ENCODE peak calls at places on chromosome 7, in four cellular contexts. One of them, this sample, is unnamed.

GRCh38 chr7:2307690-2308107 is 6.5 kb downstream of the SNX8 start:
- DNase-seq in K562: no peak
- DNase-seq in GM12878: peak; percentile 77
- DNase-seq in HepG2: no peak
- DNase-seq in this sample: no peak

GRCh38 chr7:142478479-142479220 is 220.8 kb upstream of the PRSS58 start:
- DNase-seq in K562: peak; percentile 46
- DNase-seq in GM12878: no peak
- DNase-seq in HepG2: peak; percentile 17
- DNase-seq in this sample: peak; percentile 56

GRCh38 chr7:134767567-134768168 is 11.8 kb upstream of the CALD1 start:
- DNase-seq in K562: no peak
- DNase-seq in HepG2: no peak
- DNase-seq in GM12878: peak; percentile 4
- DNase-seq in this sample: no peak

GRCh38 chr7:114087674-114088539 is 169.1 kb upstream of the PPP1R3A start:
- DNase-seq in GM12878: no peak
- DNase-seq in HepG2: no peak
- DNase-seq in K562: no peak
- DNase-seq in this sample: peak; percentile 6

GRCh38 chr7:22141355-22141754 is 195.7 kb upstream of the CDCA7L start:
- DNase-seq in K562: no peak
- DNase-seq in HepG2: no peak
- DNase-seq in GM12878: no peak
- DNase-seq in this sample: no peak

GRCh38 chr7:130421685-130422084 is 19.1 kb downstream of the CEP41 start:
- DNase-seq in GM12878: no peak
- DNase-seq in K562: no peak
- DNase-seq in HepG2: no peak
- DNase-seq in this sample: no peak

GRCh38 chr7:2515424-2516193 is 4.0 kb upstream of the LFNG start:
- DNase-seq in K562: no peak
- DNase-seq in HepG2: no peak
- DNase-seq in GM12878: no peak
- DNase-seq in this sample: no peak

GRCh38 chr7:5143935-5144903 is 45.8 kb upstream of the WIPI2 start:
- DNase-seq in GM12878: peak; percentile 55
- DNase-seq in K562: peak; percentile 39
- DNase-seq in HepG2: no peak
- DNase-seq in this sample: no peak

GRCh38 chr7:38394703-38395102 is 121.3 kb upstream of the TARP start:
- DNase-seq in GM12878: no peak
- DNase-seq in K562: no peak
- DNase-seq in HepG2: no peak
- DNase-seq in this sample: no peak

GRCh38 chr7:151351967-151352366 is 10.4 kb downstream of the NUB1 start:
- DNase-seq in K562: no peak
- DNase-seq in GM12878: no peak
- DNase-seq in HepG2: no peak
- DNase-seq in this sample: no peak

GRCh38 chr7:3194501-3195141 is 106.4 kb upstream of the SDK1 start:
- DNase-seq in K562: no peak
- DNase-seq in HepG2: peak; percentile 97
- DNase-seq in GM12878: no peak
- DNase-seq in this sample: peak; percentile 76

GRCh38 chr7:7136423-7136822 is 45.9 kb upstream of the C1GALT1 start:
- DNase-seq in K562: peak; percentile 18
- DNase-seq in HepG2: no peak
- DNase-seq in GM12878: no peak
- DNase-seq in this sample: peak; percentile 5

GRCh38 chr7:2122651-2123050 is 110.1 kb downstream of the MAD1L1 start:
- DNase-seq in K562: no peak
- DNase-seq in HepG2: no peak
- DNase-seq in GM12878: no peak
- DNase-seq in this sample: no peak

GRCh38 chr7:105399043-105399725 is 10.5 kb upstream of the SRPK2 start:
- DNase-seq in HepG2: peak; percentile 16
- DNase-seq in GM12878: no peak
- DNase-seq in K562: peak; percentile 35
- DNase-seq in this sample: peak; percentile 75

GRCh38 chr7:106732045-106732444 is 71.1 kb upstream of the CCDC71L start:
- DNase-seq in HepG2: no peak
- DNase-seq in GM12878: no peak
- DNase-seq in K562: no peak
- DNase-seq in this sample: no peak

GRCh38 chr7:120276720-120277119 is 3.7 kb downstream of the KCND2 start:
- DNase-seq in HepG2: no peak
- DNase-seq in K562: no peak
- DNase-seq in GM12878: no peak
- DNase-seq in this sample: no peak

GRCh38 chr7:77368974-77369373 is 47.2 kb downstream of the GSAP start:
- DNase-seq in GM12878: no peak
- DNase-seq in K562: no peak
- DNase-seq in HepG2: no peak
- DNase-seq in this sample: peak; percentile 20

GRCh38 chr7:82410461-82410860 is 33.1 kb downstream of the CACNA2D1 start:
- DNase-seq in GM12878: no peak
- DNase-seq in K562: no peak
- DNase-seq in HepG2: no peak
- DNase-seq in this sample: no peak

GRCh38 chr7:10325395-10325794 is 648.3 kb upstream of the PHF14 start:
- DNase-seq in K562: no peak
- DNase-seq in HepG2: no peak
- DNase-seq in GM12878: no peak
- DNase-seq in this sample: no peak

GRCh38 chr7:130129099-130129498 is 58.8 kb downstream of the KLHDC10 start:
- DNase-seq in HepG2: no peak
- DNase-seq in K562: no peak
- DNase-seq in GM12878: no peak
- DNase-seq in this sample: no peak

GRCh38 chr7:44274623-44274975 is 50.8 kb downstream of the CAMK2B start:
- DNase-seq in GM12878: no peak
- DNase-seq in K562: no peak
- DNase-seq in HepG2: no peak
- DNase-seq in this sample: no peak

GRCh38 chr7:40698921-40699260 is 564.1 kb downstream of the SUGCT start:
- DNase-seq in HepG2: no peak
- DNase-seq in K562: no peak
- DNase-seq in GM12878: no peak
- DNase-seq in this sample: no peak

GRCh38 chr7:41416208-41416595 is 286.7 kb downstream of the INHBA start:
- DNase-seq in HepG2: no peak
- DNase-seq in K562: no peak
- DNase-seq in GM12878: no peak
- DNase-seq in this sample: no peak

GRCh38 chr7:157565201-157565626 is 228.4 kb downstream of the DNAJB6 start:
- DNase-seq in HepG2: no peak
- DNase-seq in K562: no peak
- DNase-seq in GM12878: no peak
- DNase-seq in this sample: no peak

GRCh38 chr7:1320616-1321289 is 88.1 kb downstream of the UNCX start:
- DNase-seq in GM12878: no peak
- DNase-seq in K562: no peak
- DNase-seq in HepG2: no peak
- DNase-seq in this sample: no peak

DNA sequence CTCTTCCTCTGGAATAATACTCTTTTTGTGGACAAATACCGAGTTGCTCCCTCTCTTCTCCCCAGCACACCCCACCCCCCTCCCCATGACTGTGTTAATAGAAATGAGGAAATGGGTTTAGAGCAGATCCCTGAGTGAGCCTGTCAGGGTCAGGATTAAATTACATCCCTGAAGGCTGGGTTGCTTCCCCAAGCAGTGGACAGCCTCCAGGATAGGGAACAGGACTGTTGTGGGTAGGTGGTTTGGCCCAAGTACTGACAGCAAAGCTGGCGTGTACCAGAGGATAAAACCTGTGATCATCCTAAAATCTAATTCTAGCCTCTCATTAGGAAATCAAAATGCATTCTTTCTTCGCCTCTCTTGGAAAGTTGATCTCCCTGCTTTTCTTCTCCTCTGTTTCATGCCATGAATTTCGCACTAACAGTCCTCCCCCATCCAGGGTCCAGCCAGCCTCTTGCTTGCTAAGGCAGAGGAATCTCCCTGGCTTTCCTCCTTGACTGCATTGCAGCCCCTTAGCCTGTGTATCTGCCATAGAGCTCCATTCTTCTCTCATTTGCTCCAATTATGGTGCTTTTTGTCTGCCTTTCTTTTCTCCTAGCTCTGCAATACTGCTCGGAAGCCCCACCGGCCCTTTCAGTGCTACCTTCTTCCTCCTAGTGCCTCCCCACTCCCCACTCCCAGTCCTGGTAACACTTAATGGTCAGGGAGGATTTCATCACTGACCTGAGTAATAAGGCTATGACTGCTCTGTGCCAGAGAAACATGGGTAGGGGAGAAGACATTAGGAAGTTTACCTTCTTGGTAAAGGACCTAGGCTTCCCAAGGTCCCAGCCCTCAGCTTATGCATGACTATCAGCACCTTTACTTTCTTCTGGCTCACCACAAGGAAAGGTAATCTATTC is 8.4 kb downstream of the LRRC4 start:
- DNase-seq in K562: no peak
- DNase-seq in HepG2: no peak
- DNase-seq in GM12878: no peak
- DNase-seq in this sample: no peak
- TF ChIP-seq MYC in K562: no peak
- TF ChIP-seq MYC in HepG2: no peak
- TF ChIP-seq MYC in GM12878: no peak
- TF ChIP-seq MYC in this sample: no peak

GRCh38 chr7:26515462-26515861 is 223.8 kb downstream of the SNX10 start:
- DNase-seq in GM12878: no peak
- DNase-seq in HepG2: no peak
- DNase-seq in K562: no peak
- DNase-seq in this sample: no peak
- TF ChIP-seq POLR2AphosphoS5 in GM12878: no peak
- TF ChIP-seq POLR2AphosphoS5 in HepG2: no peak
- TF ChIP-seq POLR2AphosphoS5 in K562: no peak
- TF ChIP-seq POLR2AphosphoS5 in this sample: no peak

GRCh38 chr7:54664235-54665228 is 94.5 kb downstream of the SEC61G start:
- DNase-seq in GM12878: no peak
- DNase-seq in HepG2: peak; percentile 40
- DNase-seq in K562: peak; percentile 30
- DNase-seq in this sample: peak; percentile 34

GRCh38 chr7:54662701-54663100 is 96.3 kb downstream of the SEC61G start:
- DNase-seq in HepG2: no peak
- DNase-seq in K562: no peak
- DNase-seq in GM12878: no peak
- DNase-seq in this sample: no peak

GRCh38 chr7:54663186-54663585 is 95.8 kb downstream of the SEC61G start:
- DNase-seq in HepG2: no peak
- DNase-seq in K562: no peak
- DNase-seq in GM12878: no peak
- DNase-seq in this sample: no peak

GRCh38 chr7:54663603-54664234 is 95.3 kb downstream of the SEC61G start:
- DNase-seq in GM12878: no peak
- DNase-seq in K562: no peak
- DNase-seq in HepG2: no peak
- DNase-seq in this sample: no peak
- TF ChIP-seq MYC in GM12878: no peak
- TF ChIP-seq MYC in K562: no peak
- TF ChIP-seq MYC in HepG2: no peak
- TF ChIP-seq MYC in this sample: no peak

GRCh38 chr7:158581440-158582088 is 6.1 kb downstream of the PTPRN2 start:
- DNase-seq in K562: no peak
- DNase-seq in HepG2: peak; percentile 80
- DNase-seq in GM12878: no peak
- DNase-seq in this sample: no peak

GRCh38 chr7:158583143-158583542 is 4.5 kb downstream of the PTPRN2 start:
- DNase-seq in K562: no peak
- DNase-seq in GM12878: no peak
- DNase-seq in HepG2: no peak
- DNase-seq in this sample: no peak

GRCh38 chr7:158579662-158580646 is 7.7 kb downstream of the PTPRN2 start:
- DNase-seq in HepG2: peak; percentile 69
- DNase-seq in K562: no peak
- DNase-seq in GM12878: no peak
- DNase-seq in this sample: no peak

GRCh38 chr7:158583810-158584209 is 3.8 kb downstream of the PTPRN2 start:
- DNase-seq in HepG2: no peak
- DNase-seq in GM12878: no peak
- DNase-seq in K562: no peak
- DNase-seq in this sample: no peak

DNA sequence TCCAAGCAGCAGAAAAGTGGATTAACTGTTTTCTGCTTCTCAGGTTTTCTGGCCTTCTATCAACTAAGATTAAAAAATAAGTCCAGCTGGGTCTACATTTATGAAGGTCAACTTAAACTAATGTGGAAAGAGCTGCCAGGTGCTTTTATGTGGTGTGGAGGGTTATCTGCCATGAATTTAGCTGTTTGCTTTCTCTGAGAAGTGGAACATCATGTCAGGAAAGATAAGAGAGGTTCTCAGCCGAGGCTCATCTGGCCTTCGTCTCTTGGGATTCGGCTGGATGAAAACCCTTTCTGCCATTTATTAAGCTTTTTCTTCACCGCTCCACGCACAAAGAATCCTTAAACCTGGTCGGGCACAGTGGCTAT is 5.5 kb downstream of the PTPRN2 start:
- DNase-seq in HepG2: no peak
- DNase-seq in GM12878: no peak
- DNase-seq in K562: no peak
- DNase-seq in this sample: no peak
- TF ChIP-seq POLR2AphosphoS5 in HepG2: no peak
- TF ChIP-seq POLR2AphosphoS5 in GM12878: no peak
- TF ChIP-seq POLR2AphosphoS5 in K562: no peak
- TF ChIP-seq POLR2AphosphoS5 in this sample: no peak